ENCODE peak calls at places on chromosomes 16 and 17, in six cellular contexts. B is stimulated activated CD8-positive, alpha-beta memory T cell treated with anti-CD3 and anti-CD28 coated beads, Interleukin-15, amount 100 ng/mL, for 1 hour; C is NCI-H774; T is AG08395; E is RWPE1; F is hippocampal formation. Y is an unnamed sample.

GRCh38 chr16:87780385-87780989 is 14.7 kb upstream of the KLHDC4 start:
- DNase-seq in B (no peak), C (peak; percentile 15), E (no peak), F (peak; percentile 26), T (no peak), Y (no peak)

GRCh38 chr17:13029340-13029739 is 11.5 kb upstream of the ELAC2 start:
- DNase-seq in T (no peak), F (no peak), C (no peak), E (no peak), B (no peak), Y (no peak)

GRCh38 chr17:44122825-44123355 is 551 bp downstream of the HDAC5 start:
- DNase-seq in T (no peak), E (no peak), C (no peak), B (no peak), F (no peak), Y (no peak)

GRCh38 chr17:69723741-69724140 is 309.2 kb downstream of the MAP2K6 start:
- DNase-seq in B (no peak), C (no peak), E (no peak), F (no peak), T (no peak), Y (no peak)

GRCh38 chr16:68367034-68367433 is 56.2 kb downstream of the PRMT7 start:
- DNase-seq in B (no peak), C (no peak), E (peak; percentile 39), T (peak; percentile 58), F (no peak), Y (peak; percentile 46)

GRCh38 chr16:87823146-87823929 is 46.0 kb downstream of the SLC7A5 start:
- DNase-seq in B (no peak), F (no peak), C (no peak), E (no peak), T (no peak), Y (no peak)

GRCh38 chr16:17304124-17304813 is 166.5 kb downstream of the XYLT1 start:
- DNase-seq in E (peak; percentile 70), C (no peak), T (no peak), F (no peak), B (no peak), Y (no peak)

GRCh38 chr16:54303613-54304012 is 17.0 kb upstream of the IRX3 start:
- DNase-seq in B (no peak), C (no peak), T (no peak), F (no peak), E (no peak), Y (no peak)

GRCh38 chr17:79089720-79090502 is 15.3 kb downstream of the ENGASE start:
- DNase-seq in F (no peak), T (no peak), B (no peak), C (no peak), E (no peak), Y (no peak)